ENCODE peak calls at places on chromosomes 11 and 22, in nine cellular contexts. One of them, this sample, is unnamed.

GRCh38 chr22:22125579-22126468 is 118.8 kb upstream of the VPREB1 start:
- DNase-seq in spleen: no peak
- DNase-seq in neural crest cell: no peak
- DNase-seq in lung: no peak
- DNase-seq in GM13977: no peak
- DNase-seq in GM10248: no peak
- DNase-seq in breast epithelium: no peak
- DNase-seq in heart right ventricle: no peak
- DNase-seq in fibroblast of lung: no peak
- DNase-seq in this sample: no peak

GRCh38 chr22:44622685-44623084 is 79.3 kb upstream of the PRR5 start:
- DNase-seq in spleen: peak; percentile 73
- DNase-seq in neural crest cell: no peak
- DNase-seq in lung: no peak
- DNase-seq in GM13977: no peak
- DNase-seq in GM10248: no peak
- DNase-seq in breast epithelium: no peak
- DNase-seq in heart right ventricle: no peak
- DNase-seq in fibroblast of lung: no peak
- DNase-seq in this sample: no peak

GRCh38 chr11:12187399-12187798 is 77.0 kb downstream of the MICAL2 start:
- DNase-seq in spleen: no peak
- DNase-seq in neural crest cell: no peak
- DNase-seq in lung: no peak
- DNase-seq in GM13977: peak; percentile 42
- DNase-seq in GM10248: no peak
- DNase-seq in breast epithelium: no peak
- DNase-seq in heart right ventricle: no peak
- DNase-seq in fibroblast of lung: no peak
- DNase-seq in this sample: no peak

GRCh38 chr11:128582496-128583366 is 4.6 kb downstream of the ETS1 start:
- DNase-seq in spleen: no peak
- DNase-seq in neural crest cell: no peak
- DNase-seq in lung: no peak
- DNase-seq in GM13977: no peak
- DNase-seq in GM10248: no peak
- DNase-seq in breast epithelium: no peak
- DNase-seq in heart right ventricle: no peak
- DNase-seq in fibroblast of lung: peak; percentile 95
- DNase-seq in this sample: peak; percentile 92

GRCh38 chr11:133600876-133601275 is 68.6 kb upstream of the OPCML start:
- DNase-seq in spleen: no peak
- DNase-seq in neural crest cell: no peak
- DNase-seq in lung: no peak
- DNase-seq in GM13977: no peak
- DNase-seq in GM10248: no peak
- DNase-seq in breast epithelium: no peak
- DNase-seq in heart right ventricle: no peak
- DNase-seq in fibroblast of lung: no peak
- DNase-seq in this sample: no peak

GRCh38 chr22:50443801-50444625 is 30.8 kb downstream of the SBF1 start:
- DNase-seq in spleen: no peak
- DNase-seq in neural crest cell: no peak
- DNase-seq in lung: no peak
- DNase-seq in GM13977: no peak
- DNase-seq in GM10248: no peak
- DNase-seq in breast epithelium: no peak
- DNase-seq in heart right ventricle: no peak
- DNase-seq in fibroblast of lung: no peak
- DNase-seq in this sample: no peak

GRCh38 chr11:96045622-96046456 is 121.9 kb upstream of the MTMR2 start:
- DNase-seq in spleen: no peak
- DNase-seq in neural crest cell: no peak
- DNase-seq in lung: no peak
- DNase-seq in GM13977: no peak
- DNase-seq in GM10248: no peak
- DNase-seq in breast epithelium: peak; percentile 54
- DNase-seq in heart right ventricle: peak; percentile 21
- DNase-seq in fibroblast of lung: peak; percentile 69
- DNase-seq in this sample: peak; percentile 51

GRCh38 chr11:92915551-92915950 is 53.9 kb upstream of the MTNR1B start:
- DNase-seq in spleen: no peak
- DNase-seq in neural crest cell: no peak
- DNase-seq in lung: no peak
- DNase-seq in GM13977: no peak
- DNase-seq in GM10248: no peak
- DNase-seq in breast epithelium: no peak
- DNase-seq in heart right ventricle: no peak
- DNase-seq in fibroblast of lung: no peak
- DNase-seq in this sample: no peak

GRCh38 chr11:125114518-125114917 is 3.1 kb upstream of the TMEM218 start:
- DNase-seq in spleen: no peak
- DNase-seq in neural crest cell: no peak
- DNase-seq in lung: no peak
- DNase-seq in GM13977: no peak
- DNase-seq in GM10248: no peak
- DNase-seq in breast epithelium: no peak
- DNase-seq in heart right ventricle: no peak
- DNase-seq in fibroblast of lung: no peak
- DNase-seq in this sample: no peak

GRCh38 chr11:21572210-21572609 is 620.7 kb upstream of the ANO5 start:
- DNase-seq in spleen: no peak
- DNase-seq in neural crest cell: no peak
- DNase-seq in lung: no peak
- DNase-seq in GM13977: no peak
- DNase-seq in GM10248: no peak
- DNase-seq in breast epithelium: no peak
- DNase-seq in heart right ventricle: no peak
- DNase-seq in fibroblast of lung: no peak
- DNase-seq in this sample: no peak

GRCh38 chr11:46216040-46216764 is 61.3 kb upstream of the CREB3L1 start:
- DNase-seq in spleen: no peak
- DNase-seq in neural crest cell: no peak
- DNase-seq in lung: no peak
- DNase-seq in GM13977: no peak
- DNase-seq in GM10248: peak; percentile 31
- DNase-seq in breast epithelium: no peak
- DNase-seq in heart right ventricle: no peak
- DNase-seq in fibroblast of lung: peak; percentile 26
- DNase-seq in this sample: no peak

GRCh38 chr22:19854778-19855503 is at the start of the genes GNB1L and RTL10:
- DNase-seq in spleen: peak; percentile 100
- DNase-seq in neural crest cell: peak; percentile 92
- DNase-seq in lung: peak; percentile 96
- DNase-seq in GM13977: peak; percentile 98
- DNase-seq in GM10248: peak; percentile 98
- DNase-seq in breast epithelium: peak; percentile 97
- DNase-seq in heart right ventricle: peak; percentile 96
- DNase-seq in fibroblast of lung: peak; percentile 95
- DNase-seq in this sample: peak; percentile 94
- TF ChIP-seq CTCF in spleen: peak; percentile 2
- TF ChIP-seq CTCF in neural crest cell: peak; percentile 4
- TF ChIP-seq CTCF in lung: no peak
- TF ChIP-seq CTCF in GM13977: no peak
- TF ChIP-seq CTCF in GM10248: peak; percentile 34
- TF ChIP-seq CTCF in breast epithelium: no peak
- TF ChIP-seq CTCF in heart right ventricle: peak; percentile 42
- TF ChIP-seq CTCF in fibroblast of lung: peak; percentile 2
- TF ChIP-seq CTCF in this sample: no peak

DNA sequence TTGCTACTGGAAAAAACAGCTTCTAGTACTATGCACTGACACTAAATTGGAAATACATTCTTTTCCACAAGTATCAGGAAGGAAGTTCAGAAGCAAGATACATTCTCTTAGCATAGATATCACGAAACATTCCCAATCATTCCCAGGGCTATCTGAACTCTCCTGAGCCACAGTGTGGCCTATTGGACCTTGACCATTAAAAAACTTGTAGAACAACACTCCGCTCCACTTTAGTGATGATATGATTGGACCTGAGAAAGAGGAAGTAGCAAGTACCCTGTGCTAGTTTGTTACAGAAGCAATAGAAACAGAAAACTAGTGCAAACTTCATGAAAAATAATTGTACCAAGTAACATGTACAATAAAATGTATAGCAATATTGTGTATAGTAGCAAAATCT is 11.4 kb upstream of the OR5AK2 start:
- DNase-seq in spleen: no peak
- DNase-seq in neural crest cell: no peak
- DNase-seq in lung: no peak
- DNase-seq in GM13977: no peak
- DNase-seq in GM10248: no peak
- DNase-seq in breast epithelium: no peak
- DNase-seq in heart right ventricle: no peak
- DNase-seq in fibroblast of lung: no peak
- DNase-seq in this sample: no peak
- TF ChIP-seq CTCF in spleen: no peak
- TF ChIP-seq CTCF in neural crest cell: no peak
- TF ChIP-seq CTCF in lung: no peak
- TF ChIP-seq CTCF in GM13977: no peak
- TF ChIP-seq CTCF in GM10248: no peak
- TF ChIP-seq CTCF in breast epithelium: no peak
- TF ChIP-seq CTCF in heart right ventricle: no peak
- TF ChIP-seq CTCF in fibroblast of lung: no peak
- TF ChIP-seq CTCF in this sample: no peak

DNA sequence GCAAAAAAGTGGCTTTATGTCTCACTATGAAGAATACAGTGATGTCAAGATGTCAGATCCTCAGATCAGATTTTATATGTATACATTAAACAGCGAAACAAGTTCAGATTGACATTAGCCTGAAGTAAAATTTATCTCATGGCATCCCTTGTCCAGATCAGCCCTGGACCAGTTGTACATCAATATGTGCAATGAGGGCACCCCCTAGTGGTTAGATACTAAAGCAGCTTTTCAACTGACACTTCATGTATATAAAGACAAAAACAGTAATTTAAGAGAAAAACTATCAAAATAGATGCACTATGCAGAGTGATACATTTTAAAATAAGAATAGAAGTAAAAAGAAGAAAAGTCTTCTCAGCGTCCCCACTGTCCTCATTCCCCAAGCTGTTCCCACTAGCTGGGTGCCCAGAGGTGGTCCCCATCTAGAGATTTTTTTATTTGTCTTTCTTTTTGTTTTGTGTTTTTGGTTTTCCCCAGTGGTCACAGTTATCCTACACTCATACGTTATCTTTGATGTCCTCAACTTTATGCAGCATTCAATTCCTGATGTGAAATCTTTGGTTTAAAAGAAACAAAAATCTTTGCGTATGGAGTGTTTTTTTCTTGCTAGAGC is 2193.4 kb upstream of the RAG2 start:
- DNase-seq in spleen: no peak
- DNase-seq in neural crest cell: peak; percentile 44
- DNase-seq in lung: peak; percentile 42
- DNase-seq in GM13977: peak; percentile 44
- DNase-seq in GM10248: peak; percentile 25
- DNase-seq in breast epithelium: no peak
- DNase-seq in heart right ventricle: peak; percentile 40
- DNase-seq in fibroblast of lung: peak; percentile 80
- DNase-seq in this sample: peak; percentile 63
- TF ChIP-seq CTCF in spleen: peak; percentile 53
- TF ChIP-seq CTCF in neural crest cell: peak; percentile 96
- TF ChIP-seq CTCF in lung: peak; percentile 28
- TF ChIP-seq CTCF in GM13977: peak; percentile 77
- TF ChIP-seq CTCF in GM10248: peak; percentile 65
- TF ChIP-seq CTCF in breast epithelium: peak; percentile 57
- TF ChIP-seq CTCF in heart right ventricle: peak; percentile 78
- TF ChIP-seq CTCF in fibroblast of lung: peak; percentile 80
- TF ChIP-seq CTCF in this sample: peak; percentile 93

GRCh38 chr22:28208036-28208435 is 289.0 kb upstream of the PITPNB start:
- DNase-seq in spleen: no peak
- DNase-seq in neural crest cell: no peak
- DNase-seq in lung: no peak
- DNase-seq in GM13977: no peak
- DNase-seq in GM10248: no peak
- DNase-seq in breast epithelium: no peak
- DNase-seq in heart right ventricle: no peak
- DNase-seq in fibroblast of lung: no peak
- DNase-seq in this sample: no peak
- TF ChIP-seq CTCF in spleen: no peak
- TF ChIP-seq CTCF in neural crest cell: no peak
- TF ChIP-seq CTCF in lung: no peak
- TF ChIP-seq CTCF in GM13977: no peak
- TF ChIP-seq CTCF in GM10248: no peak
- TF ChIP-seq CTCF in breast epithelium: no peak
- TF ChIP-seq CTCF in heart right ventricle: no peak
- TF ChIP-seq CTCF in fibroblast of lung: no peak
- TF ChIP-seq CTCF in this sample: no peak

GRCh38 chr11:67400942-67401494 is 640 bp downstream of the PPP1CA start:
- DNase-seq in spleen: no peak
- DNase-seq in neural crest cell: no peak
- DNase-seq in lung: no peak
- DNase-seq in GM13977: peak; percentile 48
- DNase-seq in GM10248: no peak
- DNase-seq in breast epithelium: no peak
- DNase-seq in heart right ventricle: no peak
- DNase-seq in fibroblast of lung: no peak
- DNase-seq in this sample: no peak
- TF ChIP-seq CTCF in spleen: no peak
- TF ChIP-seq CTCF in neural crest cell: no peak
- TF ChIP-seq CTCF in lung: no peak
- TF ChIP-seq CTCF in GM13977: no peak
- TF ChIP-seq CTCF in GM10248: no peak
- TF ChIP-seq CTCF in breast epithelium: no peak
- TF ChIP-seq CTCF in heart right ventricle: no peak
- TF ChIP-seq CTCF in fibroblast of lung: no peak
- TF ChIP-seq CTCF in this sample: no peak

GRCh38 chr11:81840375-81840774 is 893.3 kb downstream of the FAM181B start:
- DNase-seq in spleen: no peak
- DNase-seq in neural crest cell: no peak
- DNase-seq in lung: no peak
- DNase-seq in GM13977: no peak
- DNase-seq in GM10248: no peak
- DNase-seq in breast epithelium: no peak
- DNase-seq in heart right ventricle: peak; percentile 5
- DNase-seq in fibroblast of lung: peak; percentile 83
- DNase-seq in this sample: no peak
- TF ChIP-seq CTCF in spleen: no peak
- TF ChIP-seq CTCF in neural crest cell: no peak
- TF ChIP-seq CTCF in lung: no peak
- TF ChIP-seq CTCF in GM13977: no peak
- TF ChIP-seq CTCF in GM10248: no peak
- TF ChIP-seq CTCF in breast epithelium: no peak
- TF ChIP-seq CTCF in heart right ventricle: no peak
- TF ChIP-seq CTCF in fibroblast of lung: no peak
- TF ChIP-seq CTCF in this sample: no peak